ENCODE peak calls at places on chromosome 13, in nine cellular contexts. One of them, this sample, is unnamed.

GRCh38 chr13:31920301-31920818 is 111.2 kb upstream of the FRY start:
- DNase-seq in A549: no peak
- DNase-seq in foreskin melanocyte: peak; percentile 30
- DNase-seq in T-helper 17 cell: no peak
- DNase-seq in T-cell: no peak
- DNase-seq in HuH-7.5: no peak
- DNase-seq in activated CD8-positive, alpha-beta memory T cell treated with anti-CD3 and anti-CD28 coated beads for 24 hours: no peak
- DNase-seq in NAMALWA: no peak
- DNase-seq in adrenal gland: no peak
- DNase-seq in this sample: no peak

GRCh38 chr13:101149735-101150380 is 266.4 kb downstream of the NALCN start:
- DNase-seq in activated CD8-positive, alpha-beta memory T cell treated with anti-CD3 and anti-CD28 coated beads for 24 hours: no peak
- DNase-seq in foreskin melanocyte: no peak
- DNase-seq in adrenal gland: no peak
- DNase-seq in T-helper 17 cell: no peak
- DNase-seq in A549: peak; percentile 13
- DNase-seq in NAMALWA: peak; percentile 37
- DNase-seq in HuH-7.5: no peak
- DNase-seq in T-cell: no peak
- DNase-seq in this sample: no peak

GRCh38 chr13:26962671-26963070 is 202.1 kb upstream of the GPR12 start:
- DNase-seq in NAMALWA: no peak
- DNase-seq in activated CD8-positive, alpha-beta memory T cell treated with anti-CD3 and anti-CD28 coated beads for 24 hours: no peak
- DNase-seq in A549: no peak
- DNase-seq in foreskin melanocyte: no peak
- DNase-seq in adrenal gland: no peak
- DNase-seq in HuH-7.5: no peak
- DNase-seq in T-helper 17 cell: no peak
- DNase-seq in T-cell: no peak
- DNase-seq in this sample: no peak

GRCh38 chr13:100130092-100130491 is 41.2 kb downstream of the PCCA start:
- DNase-seq in HuH-7.5: no peak
- DNase-seq in NAMALWA: no peak
- DNase-seq in activated CD8-positive, alpha-beta memory T cell treated with anti-CD3 and anti-CD28 coated beads for 24 hours: no peak
- DNase-seq in foreskin melanocyte: no peak
- DNase-seq in adrenal gland: no peak
- DNase-seq in T-helper 17 cell: no peak
- DNase-seq in T-cell: no peak
- DNase-seq in A549: no peak
- DNase-seq in this sample: no peak

GRCh38 chr13:43359536-43359935 is 336.1 kb downstream of the DNAJC15 start:
- DNase-seq in A549: no peak
- DNase-seq in activated CD8-positive, alpha-beta memory T cell treated with anti-CD3 and anti-CD28 coated beads for 24 hours: no peak
- DNase-seq in NAMALWA: no peak
- DNase-seq in adrenal gland: no peak
- DNase-seq in T-cell: no peak
- DNase-seq in HuH-7.5: no peak
- DNase-seq in foreskin melanocyte: no peak
- DNase-seq in T-helper 17 cell: no peak
- DNase-seq in this sample: no peak

GRCh38 chr13:41995946-41996345 is 35.0 kb upstream of the VWA8 start:
- DNase-seq in T-cell: no peak
- DNase-seq in NAMALWA: no peak
- DNase-seq in adrenal gland: no peak
- DNase-seq in activated CD8-positive, alpha-beta memory T cell treated with anti-CD3 and anti-CD28 coated beads for 24 hours: peak; percentile 67
- DNase-seq in foreskin melanocyte: no peak
- DNase-seq in A549: no peak
- DNase-seq in HuH-7.5: no peak
- DNase-seq in T-helper 17 cell: no peak
- DNase-seq in this sample: peak; percentile 10

GRCh38 chr13:53242015-53242414 is 213.4 kb downstream of the OLFM4 start:
- DNase-seq in T-helper 17 cell: no peak
- DNase-seq in A549: no peak
- DNase-seq in HuH-7.5: no peak
- DNase-seq in activated CD8-positive, alpha-beta memory T cell treated with anti-CD3 and anti-CD28 coated beads for 24 hours: no peak
- DNase-seq in foreskin melanocyte: no peak
- DNase-seq in adrenal gland: no peak
- DNase-seq in T-cell: no peak
- DNase-seq in NAMALWA: no peak
- DNase-seq in this sample: no peak

GRCh38 chr13:46176756-46177155 is 5.2 kb downstream of the LCP1 start:
- DNase-seq in NAMALWA: peak; percentile 82
- DNase-seq in HuH-7.5: no peak
- DNase-seq in T-helper 17 cell: no peak
- DNase-seq in foreskin melanocyte: no peak
- DNase-seq in A549: no peak
- DNase-seq in activated CD8-positive, alpha-beta memory T cell treated with anti-CD3 and anti-CD28 coated beads for 24 hours: no peak
- DNase-seq in adrenal gland: no peak
- DNase-seq in T-cell: no peak
- DNase-seq in this sample: no peak

GRCh38 chr13:31639443-31640163 is 99.7 kb upstream of the RXFP2 start:
- DNase-seq in foreskin melanocyte: no peak
- DNase-seq in activated CD8-positive, alpha-beta memory T cell treated with anti-CD3 and anti-CD28 coated beads for 24 hours: no peak
- DNase-seq in T-cell: no peak
- DNase-seq in adrenal gland: no peak
- DNase-seq in HuH-7.5: no peak
- DNase-seq in NAMALWA: no peak
- DNase-seq in T-helper 17 cell: no peak
- DNase-seq in A549: no peak
- DNase-seq in this sample: no peak

This sample was measured in CD4-positive, CD25-positive, alpha-beta regulatory T cell.